ENCODE peak calls at places on chromosomes 11 and 22, in four cellular contexts. One of them, this sample, is unnamed.

GRCh38 chr22:35346596-35347220 is 34.2 kb upstream of the HMOX1 start:
- DNase-seq in neural progenitor cell: no peak
- DNase-seq in A549: no peak
- DNase-seq in mesendoderm: no peak
- DNase-seq in this sample: no peak

GRCh38 chr11:106021181-106021966 is 666 bp downstream of the MSANTD4 start:
- DNase-seq in neural progenitor cell: no peak
- DNase-seq in A549: no peak
- DNase-seq in mesendoderm: no peak
- DNase-seq in this sample: no peak

GRCh38 chr11:24264868-24265267 is 232.0 kb upstream of the LUZP2 start:
- DNase-seq in neural progenitor cell: no peak
- DNase-seq in A549: no peak
- DNase-seq in mesendoderm: no peak
- DNase-seq in this sample: no peak

GRCh38 chr11:64894070-64894811 is 15.8 kb upstream of the EHD1 start:
- DNase-seq in neural progenitor cell: peak
- DNase-seq in A549: peak
- DNase-seq in mesendoderm: peak
- DNase-seq in this sample: peak

GRCh38 chr22:29380856-29381255 is 7.5 kb downstream of the AP1B1 start:
- DNase-seq in neural progenitor cell: no peak
- DNase-seq in A549: no peak
- DNase-seq in mesendoderm: no peak
- DNase-seq in this sample: no peak

GRCh38 chr11:15248749-15249148 is 134.0 kb downstream of the INSC start:
- DNase-seq in neural progenitor cell: no peak
- DNase-seq in A549: no peak
- DNase-seq in mesendoderm: no peak
- DNase-seq in this sample: no peak

GRCh38 chr11:15629690-15630321 is 515.1 kb downstream of the INSC start:
- DNase-seq in neural progenitor cell: peak
- DNase-seq in A549: no peak
- DNase-seq in mesendoderm: peak
- DNase-seq in this sample: peak

GRCh38 chr11:119093951-119094815 is 7.5 kb downstream of the DPAGT1 start:
- DNase-seq in neural progenitor cell: peak
- DNase-seq in A549: no peak
- DNase-seq in mesendoderm: no peak
- DNase-seq in this sample: peak

GRCh38 chr11:56783448-56784041 is 35.0 kb upstream of the OR9G4 start:
- DNase-seq in neural progenitor cell: peak
- DNase-seq in A549: peak
- DNase-seq in mesendoderm: peak
- DNase-seq in this sample: peak

GRCh38 chr11:118851970-118852369 is 31.7 kb upstream of the CXCR5 start:
- DNase-seq in neural progenitor cell: no peak
- DNase-seq in A549: no peak
- DNase-seq in mesendoderm: no peak
- DNase-seq in this sample: no peak

GRCh38 chr22:42369250-42370041 is 62.8 kb downstream of the NFAM1 start:
- DNase-seq in neural progenitor cell: peak
- DNase-seq in A549: peak
- DNase-seq in mesendoderm: peak
- DNase-seq in this sample: peak

GRCh38 chr11:87083029-87083428 is 45.3 kb downstream of the TMEM135 start:
- DNase-seq in neural progenitor cell: peak
- DNase-seq in A549: no peak
- DNase-seq in mesendoderm: peak
- DNase-seq in this sample: no peak

GRCh38 chr11:100681064-100681502 is 6.0 kb upstream of the ARHGAP42 start:
- DNase-seq in neural progenitor cell: no peak
- DNase-seq in A549: no peak
- DNase-seq in mesendoderm: peak
- DNase-seq in this sample: peak
- H3K4me2 ChIP-seq in neural progenitor cell: no peak
- H3K4me2 ChIP-seq in A549: peak
- H3K4me2 ChIP-seq in mesendoderm: no peak
- H3K4me2 ChIP-seq in this sample: no peak

DNA sequence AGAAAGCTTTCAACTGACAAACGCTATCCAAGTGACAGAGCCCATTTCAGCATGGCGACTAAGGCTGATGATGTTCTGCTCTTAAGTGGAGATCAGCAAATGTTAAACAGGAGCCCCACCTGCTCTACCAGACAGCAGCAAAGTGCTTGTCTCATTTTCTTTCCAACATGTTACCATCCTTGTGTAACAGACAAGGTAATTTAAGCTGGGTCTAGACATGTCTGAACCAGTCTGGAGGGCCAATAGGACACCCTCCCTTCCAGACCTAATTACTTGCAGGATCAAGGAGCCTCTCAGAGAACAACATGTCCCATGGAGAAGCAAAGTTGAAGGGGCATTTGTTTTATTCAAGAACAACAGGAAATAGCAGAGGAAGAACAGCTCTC is 3.9 kb upstream of the LMO2 start:
- DNase-seq in neural progenitor cell: peak
- DNase-seq in A549: no peak
- DNase-seq in mesendoderm: peak
- DNase-seq in this sample: peak
- H3K4me2 ChIP-seq in neural progenitor cell: peak
- H3K4me2 ChIP-seq in A549: no peak
- H3K4me2 ChIP-seq in mesendoderm: no peak
- H3K4me2 ChIP-seq in this sample: peak

DNA sequence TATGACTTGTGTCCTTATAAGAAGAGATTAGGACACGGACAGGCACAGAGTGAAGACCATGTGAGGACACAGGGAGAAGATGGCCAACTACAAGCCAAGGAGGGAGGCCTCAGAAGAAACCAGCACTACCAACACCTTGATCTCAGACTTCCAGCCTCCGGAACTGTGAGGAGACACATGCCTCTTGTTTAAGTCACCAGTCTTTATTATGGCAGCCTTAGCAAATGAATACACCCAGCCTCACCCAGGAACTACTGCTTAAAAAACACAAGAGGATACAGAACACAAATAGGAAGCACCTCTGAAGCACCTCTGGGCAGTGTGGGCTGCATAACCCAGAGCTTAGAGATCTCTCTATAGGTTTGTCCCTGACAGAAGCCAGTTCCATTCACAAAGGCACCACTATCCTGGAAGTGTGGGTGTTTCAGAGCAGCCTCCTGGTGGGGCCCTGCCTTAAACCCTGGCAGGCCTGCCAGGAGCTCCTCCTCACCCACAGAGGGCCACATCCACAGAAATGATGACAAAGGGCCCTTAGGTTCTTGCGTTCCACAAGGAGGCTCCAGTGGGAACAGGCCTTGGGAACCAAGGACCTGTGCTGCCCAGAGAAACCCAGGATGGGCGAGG is 58.8 kb downstream of the CHRDL2 start:
- DNase-seq in neural progenitor cell: no peak
- DNase-seq in A549: no peak
- DNase-seq in mesendoderm: no peak
- DNase-seq in this sample: no peak
- H3K4me2 ChIP-seq in neural progenitor cell: no peak
- H3K4me2 ChIP-seq in A549: peak
- H3K4me2 ChIP-seq in mesendoderm: no peak
- H3K4me2 ChIP-seq in this sample: peak

GRCh38 chr11:45846174-45846675 is 1.1 kb upstream of the CRY2 start:
- DNase-seq in neural progenitor cell: no peak
- DNase-seq in A549: no peak
- DNase-seq in mesendoderm: no peak
- DNase-seq in this sample: no peak

GRCh38 chr11:45846974-45847907 is at the start of gene CRY2:
- DNase-seq in neural progenitor cell: peak
- DNase-seq in A549: peak
- DNase-seq in mesendoderm: peak
- DNase-seq in this sample: peak

GRCh38 chr11:45847908-45848316 is 637 bp downstream of the CRY2 start:
- DNase-seq in neural progenitor cell: peak
- DNase-seq in A549: peak
- DNase-seq in mesendoderm: peak
- DNase-seq in this sample: peak

GRCh38 chr11:45850446-45850845 is 3.2 kb downstream of the CRY2 start:
- DNase-seq in neural progenitor cell: no peak
- DNase-seq in A549: no peak
- DNase-seq in mesendoderm: no peak
- DNase-seq in this sample: no peak

GRCh38 chr11:45848654-45849081 is 1.4 kb downstream of the CRY2 start:
- DNase-seq in neural progenitor cell: no peak
- DNase-seq in A549: no peak
- DNase-seq in mesendoderm: no peak
- DNase-seq in this sample: no peak
- H3K4me2 ChIP-seq in neural progenitor cell: peak
- H3K4me2 ChIP-seq in A549: peak
- H3K4me2 ChIP-seq in mesendoderm: no peak
- H3K4me2 ChIP-seq in this sample: peak

GRCh38 chr11:45079943-45080719 is 66.3 kb upstream of the PRDM11 start:
- DNase-seq in neural progenitor cell: no peak
- DNase-seq in A549: no peak
- DNase-seq in mesendoderm: no peak
- DNase-seq in this sample: no peak

GRCh38 chr11:45082744-45083543 is 63.5 kb upstream of the PRDM11 start:
- DNase-seq in neural progenitor cell: no peak
- DNase-seq in A549: no peak
- DNase-seq in mesendoderm: peak
- DNase-seq in this sample: no peak

GRCh38 chr11:45086526-45086925 is 59.9 kb upstream of the PRDM11 start:
- DNase-seq in neural progenitor cell: no peak
- DNase-seq in A549: no peak
- DNase-seq in mesendoderm: no peak
- DNase-seq in this sample: no peak

GRCh38 chr11:45085657-45086501 is 60.6 kb upstream of the PRDM11 start:
- DNase-seq in neural progenitor cell: peak
- DNase-seq in A549: no peak
- DNase-seq in mesendoderm: peak
- DNase-seq in this sample: no peak

GRCh38 chr11:45083544-45084087 is 62.8 kb upstream of the PRDM11 start:
- DNase-seq in neural progenitor cell: peak
- DNase-seq in A549: peak
- DNase-seq in mesendoderm: peak
- DNase-seq in this sample: no peak
- H3K4me2 ChIP-seq in neural progenitor cell: no peak
- H3K4me2 ChIP-seq in A549: no peak
- H3K4me2 ChIP-seq in mesendoderm: no peak
- H3K4me2 ChIP-seq in this sample: no peak

DNA sequence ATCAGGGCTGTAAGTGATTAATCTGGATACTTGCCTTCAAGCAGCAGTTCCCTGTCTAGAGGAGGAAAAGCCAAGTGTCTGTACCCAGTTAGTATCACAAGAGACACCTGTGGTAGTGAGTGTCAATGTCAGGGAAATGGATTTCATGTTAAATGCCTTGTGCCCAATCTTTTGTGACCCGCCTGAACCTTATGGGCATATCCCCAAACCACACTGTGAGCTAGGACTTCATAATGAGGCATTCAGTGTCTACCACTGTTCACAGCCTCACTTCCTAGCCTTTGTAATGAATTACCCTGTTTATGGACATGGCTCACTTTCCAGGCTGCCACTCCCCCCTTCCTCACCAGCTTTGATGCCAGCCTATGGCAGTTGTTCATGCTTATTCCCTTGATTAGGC is 125.1 kb downstream of the TRIM44 start:
- DNase-seq in neural progenitor cell: no peak
- DNase-seq in A549: no peak
- DNase-seq in mesendoderm: no peak
- DNase-seq in this sample: no peak
- H3K4me2 ChIP-seq in neural progenitor cell: no peak
- H3K4me2 ChIP-seq in A549: no peak
- H3K4me2 ChIP-seq in mesendoderm: no peak
- H3K4me2 ChIP-seq in this sample: no peak

DNA sequence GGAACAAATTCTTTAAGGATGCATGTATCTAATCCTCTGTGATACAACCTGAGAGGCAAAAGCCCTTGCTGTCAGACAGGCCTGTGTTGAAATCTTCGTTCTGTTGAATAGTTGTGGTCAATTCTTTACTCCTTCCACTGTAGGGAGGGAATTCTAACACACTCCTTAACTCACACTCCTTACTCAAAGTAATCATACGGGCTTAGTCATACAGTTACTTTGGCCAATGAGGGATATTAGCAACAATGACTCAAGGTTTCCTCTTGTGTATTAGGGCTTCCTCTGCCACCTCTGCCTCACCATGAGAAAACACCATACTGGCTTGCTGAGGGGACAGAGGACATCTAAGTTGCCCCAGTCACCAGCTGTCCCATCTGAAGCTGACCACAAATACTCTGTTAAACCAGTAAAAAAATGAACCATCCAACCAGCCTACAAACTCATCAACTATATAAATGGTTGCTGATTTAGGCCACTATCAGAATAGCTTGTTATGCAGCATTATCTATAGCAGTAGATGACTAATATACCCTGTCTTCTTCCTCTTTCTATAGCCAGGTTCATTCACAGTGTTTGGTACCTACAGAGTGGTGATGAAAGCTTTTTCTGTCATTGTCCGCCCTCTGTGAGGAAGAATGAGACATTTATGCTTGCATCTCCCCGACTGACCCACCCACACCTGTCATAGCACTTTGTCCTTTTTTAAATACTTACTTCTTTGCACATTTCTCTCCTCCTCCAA is 322.8 kb upstream of the SYN3 start:
- DNase-seq in neural progenitor cell: no peak
- DNase-seq in A549: peak
- DNase-seq in mesendoderm: peak
- DNase-seq in this sample: peak
- H3K4me2 ChIP-seq in neural progenitor cell: no peak
- H3K4me2 ChIP-seq in A549: peak
- H3K4me2 ChIP-seq in mesendoderm: no peak
- H3K4me2 ChIP-seq in this sample: no peak

DNA sequence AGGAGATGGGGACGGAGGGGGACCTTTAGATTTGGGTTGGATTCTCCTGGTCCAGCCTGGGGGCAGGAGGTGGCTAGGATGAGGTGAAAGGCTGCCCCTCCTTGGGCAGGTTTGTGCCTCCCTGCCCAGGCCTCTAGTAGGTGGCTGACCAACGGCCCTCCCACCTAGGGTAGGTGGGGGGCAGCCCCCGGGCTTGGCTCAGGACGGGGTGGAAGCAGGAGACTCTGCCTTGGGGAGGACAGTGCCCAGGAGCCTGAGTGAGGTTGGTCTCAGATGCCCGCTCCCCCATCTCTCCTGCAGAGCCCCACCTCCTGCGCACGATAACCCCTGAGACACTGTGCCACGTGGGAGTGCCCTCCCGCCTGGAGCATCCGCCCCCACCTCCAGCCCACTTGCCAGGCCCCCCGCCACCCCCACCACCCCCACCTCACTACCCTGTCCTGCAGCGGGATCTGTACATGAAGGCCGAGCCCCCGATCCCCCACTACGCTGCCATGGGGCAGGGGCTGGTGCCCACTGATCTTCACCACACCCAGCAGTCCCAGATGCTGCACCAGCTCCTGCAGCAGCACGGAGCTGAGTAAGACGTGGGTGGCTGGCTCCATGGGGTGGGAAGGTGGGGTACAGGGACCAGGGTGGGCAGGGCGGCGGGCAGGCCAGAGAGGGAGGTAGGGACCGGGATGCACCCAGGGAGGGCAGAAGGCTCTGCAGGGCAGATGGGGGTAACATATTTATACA is 17.7 kb downstream of the MYRF start:
- DNase-seq in neural progenitor cell: no peak
- DNase-seq in A549: no peak
- DNase-seq in mesendoderm: no peak
- DNase-seq in this sample: no peak
- H3K4me2 ChIP-seq in neural progenitor cell: peak
- H3K4me2 ChIP-seq in A549: peak
- H3K4me2 ChIP-seq in mesendoderm: no peak
- H3K4me2 ChIP-seq in this sample: no peak

This sample was measured in mammary epithelial cell.